ENCODE peak calls at places on chromosomes 13 and 19, in six cellular contexts. S, Q, J, A, N and O are unnamed samples.

GRCh38 chr19:53906211-53907192 is 2.6 kb upstream of the CACNG7 start:
- DNase-seq in A (no peak), S (no peak), N (peak), Q (peak), J (no peak), O (no peak)

GRCh38 chr19:2451138-2451537 is 5.6 kb downstream of the LMNB2 start:
- DNase-seq in J (no peak), S (no peak), N (no peak), A (no peak), Q (no peak), O (no peak)

GRCh38 chr13:101989798-101990350 is 412.0 kb downstream of the FGF14 start:
- DNase-seq in N (no peak), A (no peak), J (no peak), S (no peak), Q (no peak), O (no peak)

GRCh38 chr13:21800847-21801616 is 130.2 kb downstream of the FGF9 start:
- DNase-seq in S (no peak), Q (no peak), N (no peak), A (no peak), J (no peak), O (no peak)

GRCh38 chr13:109783447-109783814 is 3.0 kb downstream of the IRS2 start:
- DNase-seq in Q (no peak), J (no peak), A (no peak), S (peak), N (no peak), O (no peak)

GRCh38 chr19:52444506-52444905 is 8.8 kb upstream of the ZNF578 start:
- DNase-seq in S (no peak), Q (no peak), N (no peak), J (no peak), A (no peak), O (no peak)

GRCh38 chr19:38148337-38148736 is 75.7 kb downstream of the DPF1 start:
- DNase-seq in A (no peak), Q (no peak), S (no peak), J (no peak), N (no peak), O (no peak)

GRCh38 chr13:28560612-28561011 is 65.7 kb upstream of the FLT1 start:
- DNase-seq in Q (no peak), J (no peak), S (no peak), N (no peak), A (no peak), O (no peak)